ENCODE peak calls at places on chromosomes 4 and X, in seven cellular contexts. B, Q, F, A, E, G and P are unnamed samples.

GRCh38 chr4:74794341-74794801 is at the start of gene BTC:
- DNase-seq in F (peak), Q (peak), G (no peak), E (peak), A (peak), B (peak), P (no peak)

GRCh38 chr4:6221851-6222760 is 21.8 kb upstream of the JAKMIP1 start:
- DNase-seq in A (no peak), B (peak), Q (no peak), G (no peak), E (peak), F (peak), P (no peak)

GRCh38 chr4:101118641-101119040 is 228.7 kb downstream of the PPP3CA start:
- DNase-seq in G (no peak), E (no peak), B (no peak), A (no peak), Q (no peak), F (no peak), P (no peak)

GRCh38 chr4:68951078-68951805 is at the start of gene UGT2A3:
- DNase-seq in B (no peak), G (no peak), Q (peak), F (no peak), E (no peak), A (no peak), P (no peak)

GRCh38 chr4:3201718-3202702 is 46.9 kb upstream of the MSANTD1 start:
- DNase-seq in E (peak), F (peak), B (no peak), A (peak), Q (peak), G (peak), P (no peak)

GRCh38 chr4:169079942-169080827 is 70.1 kb upstream of the CBR4 start:
- DNase-seq in B (peak), Q (peak), E (peak), A (peak), G (no peak), F (peak), P (no peak)

GRCh38 chrX:70998402-70999027 is 67.6 kb upstream of the SLC7A3 start:
- DNase-seq in Q (peak), G (no peak), F (peak), B (peak), A (peak), E (peak), P (peak)

GRCh38 chr4:130214268-130214667 is 1118.3 kb downstream of the C4orf33 start:
- DNase-seq in B (no peak), G (no peak), F (peak), A (no peak), E (no peak), Q (no peak), P (no peak)

GRCh38 chr4:48913346-48913745 is 6.8 kb upstream of the OCIAD2 start:
- DNase-seq in B (peak), F (peak), Q (peak), G (no peak), A (peak), E (peak), P (peak)

GRCh38 chrX:147183161-147183560 is 368.6 kb upstream of the CXorf51A start:
- DNase-seq in Q (no peak), A (no peak), G (no peak), F (no peak), B (no peak), E (no peak), P (no peak)

GRCh38 chrX:281166-281999 is at the start of gene PLCXD1:
- DNase-seq in B (peak), A (no peak), E (peak), G (no peak), Q (no peak), F (peak), P (no peak)

GRCh38 chr4:146183209-146183608 is 7.7 kb downstream of the LSM6 start:
- DNase-seq in Q (no peak), G (no peak), F (no peak), E (no peak), B (no peak), A (no peak), P (no peak)

GRCh38 chr4:154332681-154333421 is 158.7 kb downstream of the DCHS2 start:
- DNase-seq in A (no peak), G (peak), E (no peak), Q (no peak), B (peak), F (peak), P (no peak)

GRCh38 chr4:85681194-85681803 is 206.3 kb downstream of the ARHGAP24 start:
- DNase-seq in B (peak), G (no peak), Q (peak), E (peak), A (peak), F (peak), P (peak)

GRCh38 chrX:989959-990510 is 222.4 kb downstream of the CRLF2 start:
- DNase-seq in E (peak), Q (peak), A (peak), B (peak), F (peak), G (no peak), P (no peak)

GRCh38 chrX:132118361-132118760 is 9.5 kb downstream of the FRMD7 start:
- DNase-seq in F (no peak), Q (no peak), B (no peak), E (no peak), G (no peak), A (no peak), P (no peak)

GRCh38 chrX:120813982-120814381 is 61.7 kb downstream of the CT47B1 start:
- DNase-seq in B (no peak), E (no peak), Q (no peak), A (no peak), G (no peak), F (no peak), P (no peak)

GRCh38 chrX:104310084-104310483 is 55.4 kb upstream of the ESX1 start:
- DNase-seq in G (no peak), A (peak), B (peak), F (peak), E (peak), Q (peak), P (no peak)

GRCh38 chrX:115408736-115409390 is 119.3 kb downstream of the LUZP4 start:
- DNase-seq in E (peak), B (no peak), A (peak), G (no peak), F (peak), Q (no peak), P (no peak)

GRCh38 chr4:98260047-98260578 is 1.1 kb upstream of the RAP1GDS1 start:
- DNase-seq in B (peak), Q (no peak), F (peak), E (no peak), A (peak), G (peak), P (no peak)

GRCh38 chrX:41514179-41514578 is 67.0 kb downstream of the NYX start:
- DNase-seq in B (no peak), F (no peak), Q (no peak), A (no peak), E (no peak), G (no peak), P (no peak)

GRCh38 chr4:168656055-168656660 is 159.3 kb downstream of the PALLD start:
- DNase-seq in Q (peak), B (no peak), F (peak), E (peak), G (no peak), A (peak), P (no peak)

GRCh38 chrX:39854772-39855747 is 242.7 kb downstream of the BCOR start:
- DNase-seq in G (peak), A (no peak), B (no peak), F (no peak), Q (no peak), E (no peak), P (no peak)

GRCh38 chrX:155027509-155028066 is 944 bp downstream of the FUNDC2 start:
- DNase-seq in G (no peak), E (peak), A (peak), B (no peak), Q (peak), F (peak), P (no peak)

GRCh38 chr4:28842271-28842670 is 1877.9 kb upstream of the PCDH7 start:
- DNase-seq in B (no peak), Q (no peak), G (no peak), F (no peak), E (no peak), A (no peak), P (no peak)

GRCh38 chr4:153115322-153116100 is 88.7 kb upstream of the TRIM2 start:
- DNase-seq in G (peak), B (no peak), Q (peak), A (peak), F (peak), E (peak), P (peak)